ENCODE peak calls at places on chromosomes 2 and 18, in nine cellular contexts. N, S, H, L, K, D, F, W and V are unnamed samples. For H3K4me1, the result is how much of the 10 kb centered on the place peaks cover.

GRCh38 chr2:47173986-47174730 is 19.1 kb upstream of the STPG4 start:
- DNase-seq in K (no peak), F (no peak), N (no peak), W (no peak), L (no peak), S (peak), H (no peak), D (no peak), V (no peak)

GRCh38 chr2:8719528-8719927 is 37.7 kb downstream of the ID2 start:
- DNase-seq in L (no peak), D (no peak), K (no peak), H (no peak), S (no peak), W (no peak), F (no peak), N (no peak), V (no peak)

GRCh38 chr2:100580474-100581264 is 17.9 kb downstream of the PDCL3 start:
- DNase-seq in H (no peak), D (no peak), F (no peak), K (peak), N (no peak), S (peak), W (no peak), L (no peak), V (peak)

GRCh38 chr2:203751886-203752285 is 45.4 kb downstream of the CD28 start:
- DNase-seq in D (no peak), S (no peak), W (no peak), K (no peak), H (peak), N (no peak), L (no peak), F (no peak), V (no peak)

GRCh38 chr2:152925540-152926448 is 207.4 kb downstream of the ARL6IP6 start:
- DNase-seq in S (peak), N (peak), H (peak), K (peak), D (peak), F (no peak), W (peak), L (peak), V (peak)

GRCh38 chr2:26086155-26086634 is 52.3 kb downstream of the RAB10 start:
- DNase-seq in K (no peak), L (peak), F (no peak), S (peak), H (peak), W (no peak), D (no peak), N (no peak), V (no peak)

GRCh38 chr2:209526541-209526940 is 102.7 kb downstream of the MAP2 start:
- DNase-seq in H (no peak), S (peak), K (no peak), F (no peak), W (no peak), D (no peak), N (no peak), L (no peak), V (no peak)

GRCh38 chr2:146874260-146874658 is 970.6 kb upstream of the ACVR2A start:
- DNase-seq in W (no peak), S (peak), K (no peak), F (no peak), H (peak), D (no peak), N (peak), L (peak), V (no peak)

GRCh38 chr2:232927041-232927792 is 57.2 kb downstream of the SNORC start:
- DNase-seq in F (no peak), L (no peak), D (no peak), H (no peak), N (peak), W (no peak), K (no peak), S (no peak), V (no peak)

GRCh38 chr2:207459990-207460757 is 69.6 kb upstream of the CREB1 start:
- DNase-seq in D (no peak), N (no peak), H (no peak), W (no peak), S (no peak), K (no peak), L (no peak), F (no peak), V (no peak)

GRCh38 chr18:62586781-62587487 is 64.1 kb downstream of the ZCCHC2 start:
- DNase-seq in S (no peak), W (no peak), N (no peak), L (no peak), D (no peak), H (no peak), K (no peak), F (no peak), V (no peak)

GRCh38 chr2:134371041-134371440 is 117.2 kb downstream of the MGAT5 start:
- DNase-seq in H (no peak), L (no peak), N (no peak), S (no peak), K (no peak), F (no peak), D (no peak), W (no peak), V (no peak)

GRCh38 chr18:76544511-76545350 is 49.7 kb upstream of the ZNF516 start:
- DNase-seq in L (no peak), S (no peak), D (no peak), W (no peak), F (no peak), N (no peak), K (no peak), H (no peak), V (no peak)

GRCh38 chr18:11005528-11005927 is 143.8 kb downstream of the PIEZO2 start:
- DNase-seq in W (no peak), K (no peak), F (no peak), N (peak), S (peak), L (no peak), H (peak), D (no peak), V (no peak)

GRCh38 chr18:79875931-79876461 is 75.5 kb downstream of the SLC66A2 start:
- DNase-seq in L (no peak), F (peak), N (no peak), D (no peak), W (no peak), K (no peak), H (no peak), S (no peak), V (peak)

GRCh38 chr18:58887613-58887963 is 22.9 kb downstream of the ZNF532 start:
- DNase-seq in K (peak), W (peak), H (peak), N (no peak), L (no peak), F (no peak), S (peak), D (peak), V (peak)

GRCh38 chr18:36477776-36478175 is 180.3 kb downstream of the FHOD3 start:
- DNase-seq in D (no peak), K (no peak), H (no peak), N (no peak), S (no peak), F (no peak), W (no peak), L (no peak), V (no peak)

GRCh38 chr2:119699016-119699606 is 20.1 kb downstream of the TMEM177 start:
- DNase-seq in K (no peak), H (no peak), F (no peak), D (no peak), N (no peak), W (no peak), S (peak), L (no peak), V (no peak)

GRCh38 chr2:58569460-58570185 is 328.5 kb upstream of the FANCL start:
- DNase-seq in W (no peak), F (no peak), D (no peak), S (no peak), H (peak), N (no peak), L (no peak), K (no peak), V (no peak)

GRCh38 chr2:119338826-119339561 is 27.6 kb downstream of the C2orf76 start:
- DNase-seq in K (peak), N (no peak), L (no peak), W (no peak), S (no peak), D (no peak), H (no peak), F (no peak), V (no peak)

GRCh38 chr2:240208096-240208495 is 67.6 kb upstream of the OTOS start:
- DNase-seq in H (no peak), F (peak), L (no peak), D (no peak), K (no peak), N (no peak), S (no peak), W (no peak), V (no peak)

GRCh38 chr2:240258685-240259084 is 118.2 kb upstream of the OTOS start:
- DNase-seq in N (no peak), F (no peak), D (no peak), L (no peak), S (no peak), W (no peak), H (no peak), K (no peak), V (no peak)

GRCh38 chr2:167212054-167212648 is 323.9 kb downstream of the XIRP2 start:
- DNase-seq in K (peak), F (no peak), H (peak), L (no peak), N (peak), W (no peak), D (no peak), S (peak), V (peak)

GRCh38 chr2:143481728-143482127 is 352.5 kb downstream of the ARHGAP15 start:
- DNase-seq in L (no peak), F (no peak), W (no peak), S (no peak), N (no peak), H (no peak), K (no peak), D (no peak), V (no peak)

GRCh38 chr2:157509755-157510154 is 65.9 kb upstream of the CYTIP start:
- DNase-seq in K (no peak), F (no peak), H (no peak), S (no peak), L (no peak), D (no peak), N (no peak), W (no peak), V (no peak)

GRCh38 chr18:51447351-51447896 is 249.9 kb upstream of the MEX3C start:
- DNase-seq in S (no peak), W (peak), L (no peak), D (peak), N (no peak), K (no peak), F (no peak), H (no peak), V (peak)

GRCh38 chr18:77070627-77071026 is 62.0 kb downstream of the MBP start:
- DNase-seq in W (no peak), N (no peak), L (no peak), F (no peak), H (no peak), S (no peak), K (no peak), D (no peak), V (no peak)

GRCh38 chr2:66869076-66869475 is 434.2 kb downstream of the MEIS1 start:
- DNase-seq in F (no peak), H (peak), L (peak), K (no peak), S (peak), D (no peak), N (no peak), W (no peak), V (no peak)

GRCh38 chr2:61233581-61233980 is 71.6 kb downstream of the C2orf74 start:
- DNase-seq in H (no peak), L (no peak), D (no peak), N (no peak), S (no peak), F (no peak), W (no peak), K (no peak), V (no peak)

GRCh38 chr18:54296017-54296416 is 26.7 kb downstream of the POLI start:
- DNase-seq in S (peak), D (no peak), H (peak), L (no peak), K (no peak), N (no peak), F (no peak), W (no peak), V (no peak)

GRCh38 chr2:120336749-120337148 is 9.2 kb upstream of the INHBB start:
- DNase-seq in N (no peak), D (no peak), K (no peak), F (no peak), L (no peak), S (no peak), H (no peak), W (no peak), V (no peak)

GRCh38 chr2:217167531-217167930 is 307.7 kb upstream of the TNP1 start:
- DNase-seq in L (no peak), W (no peak), F (no peak), N (no peak), S (no peak), D (no peak), H (no peak), K (no peak), V (no peak)

GRCh38 chr2:143893340-143893739 is 626.6 kb downstream of the ZEB2 start:
- DNase-seq in F (no peak), L (peak), S (no peak), H (no peak), N (no peak), K (no peak), D (no peak), W (no peak), V (no peak)

GRCh38 chr2:23524261-23524706 is 139.3 kb downstream of the KLHL29 start:
- DNase-seq in H (peak), N (no peak), W (no peak), K (no peak), D (no peak), S (peak), F (no peak), L (no peak), V (peak)

GRCh38 chr2:66537001-66537400 is 102.1 kb downstream of the MEIS1 start:
- DNase-seq in F (no peak), S (no peak), K (no peak), N (no peak), D (no peak), H (no peak), L (no peak), W (no peak), V (no peak)

DNA sequence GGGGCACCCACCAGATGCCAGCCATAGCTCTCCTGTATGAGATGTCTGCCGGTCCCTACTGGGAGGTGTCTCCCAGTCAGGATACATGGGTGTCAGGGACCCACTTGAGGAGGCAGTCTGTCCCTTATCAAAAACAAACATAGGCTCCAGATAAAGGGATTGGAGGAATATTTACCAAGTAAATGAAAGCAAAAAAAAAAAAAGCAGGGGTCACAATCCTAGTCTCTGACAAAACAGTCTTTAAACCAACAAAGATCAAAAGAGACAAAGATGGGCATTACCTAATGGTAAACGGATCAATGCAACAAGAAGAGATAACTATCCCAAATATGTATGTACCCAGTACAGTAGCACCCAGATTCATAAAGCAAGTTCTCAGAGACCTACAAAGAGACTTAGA is 640.0 kb upstream of the LRRTM4 start:
- DNase-seq in W (no peak), N (no peak), K (no peak), D (no peak), L (no peak), H (no peak), F (no peak), S (no peak), V (no peak)
- H3K27ac ChIP-seq in W (no peak), N (no peak), K (no peak), D (no peak), L (no peak), H (no peak), F (no peak), S (no peak), V (no peak)

DNA sequence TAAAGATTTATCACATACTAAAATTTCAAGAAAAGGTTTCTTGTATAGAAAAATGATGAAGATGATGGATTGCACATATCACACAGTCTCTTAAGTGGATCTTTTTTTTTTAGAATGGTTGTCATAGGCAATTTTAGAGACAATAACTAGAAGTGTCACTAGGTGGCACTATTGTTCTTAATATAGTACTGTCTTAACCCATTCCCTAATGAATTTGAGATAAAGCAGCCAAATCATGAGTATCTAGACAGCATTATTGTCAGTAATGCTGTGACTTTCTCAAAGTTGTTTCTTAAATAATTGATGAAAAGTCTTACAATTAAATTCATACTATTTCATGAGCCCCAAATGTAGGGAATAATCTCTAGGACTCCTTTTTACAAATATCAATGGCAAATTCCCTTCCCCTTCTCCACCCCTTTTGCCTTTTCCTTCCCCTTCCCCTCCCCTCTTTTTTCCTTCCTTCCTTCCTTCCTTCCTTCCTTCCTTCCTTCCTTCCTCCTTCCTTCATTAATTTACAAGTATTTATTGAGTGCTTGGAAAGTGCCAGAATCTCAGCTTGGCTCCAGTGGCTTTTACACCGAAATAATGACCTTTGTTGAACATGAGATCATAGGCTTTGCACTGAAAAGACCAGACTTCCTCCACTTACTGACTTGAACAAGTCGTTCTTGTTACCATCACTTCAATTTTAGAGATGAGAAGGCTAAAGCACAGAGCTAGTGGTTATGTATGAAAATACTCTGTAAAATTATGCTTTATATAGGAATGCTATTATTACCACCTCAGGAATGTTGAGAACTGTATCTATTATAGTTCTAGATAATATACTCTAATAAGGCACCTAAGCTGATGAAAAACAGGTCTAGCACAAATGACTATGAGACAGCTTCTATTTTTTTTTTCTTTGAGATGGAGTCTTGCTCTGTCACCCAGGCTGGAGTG is 19.8 kb downstream of the MYL12B start:
- DNase-seq in L (no peak), H (peak), K (no peak), F (no peak), S (peak), W (no peak), N (peak), D (no peak), V (no peak)
- TF ChIP-seq CTCF in L (peak), H (peak), K (peak), F (peak), S (peak), W (peak), N (peak), D (peak), V (peak)

GRCh38 chr2:74646201-74646600 is 1.9 kb downstream of the M1AP start:
- DNase-seq in N (no peak), D (no peak), W (no peak), L (no peak), K (no peak), S (no peak), H (no peak), F (no peak), V (no peak)
- H3K4me1 ChIP-seq in N (under half), D (under half), W (under half), L (under half), K (under half), S (under half), H (under half), F (under half), V (under half)

GRCh38 chr2:177902395-177903160 is 170.0 kb downstream of the PDE11A start:
- DNase-seq in F (no peak), K (no peak), N (no peak), L (no peak), S (no peak), W (no peak), H (no peak), D (no peak), V (no peak)
- H3K27ac ChIP-seq in F (no peak), K (no peak), N (no peak), L (no peak), S (no peak), W (peak), H (no peak), D (peak), V (no peak)

DNA sequence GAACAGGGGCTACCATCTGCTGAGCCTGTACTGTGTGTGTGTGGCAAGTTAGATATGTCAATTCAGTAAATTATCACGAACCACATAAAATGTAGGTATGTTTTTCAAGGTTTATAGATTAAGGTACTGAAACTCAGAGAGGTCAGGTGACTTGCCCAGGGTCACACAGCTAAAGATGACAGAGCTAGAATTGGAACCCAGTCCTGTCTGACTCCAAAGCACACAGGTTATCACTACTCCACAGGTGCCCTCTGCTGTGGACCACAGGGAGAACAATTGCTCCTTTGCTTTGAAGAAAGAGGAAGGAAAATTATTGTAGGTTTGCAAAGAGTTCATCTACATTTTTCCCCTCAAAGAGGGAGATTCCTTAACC is 229.7 kb upstream of the AGAP1 start:
- DNase-seq in K (no peak), W (no peak), F (no peak), S (no peak), H (no peak), N (peak), D (no peak), L (no peak), V (no peak)
- TF ChIP-seq CTCF in K (no peak), W (no peak), F (no peak), S (no peak), H (no peak), N (peak), D (no peak), L (peak), V (no peak)

DNA sequence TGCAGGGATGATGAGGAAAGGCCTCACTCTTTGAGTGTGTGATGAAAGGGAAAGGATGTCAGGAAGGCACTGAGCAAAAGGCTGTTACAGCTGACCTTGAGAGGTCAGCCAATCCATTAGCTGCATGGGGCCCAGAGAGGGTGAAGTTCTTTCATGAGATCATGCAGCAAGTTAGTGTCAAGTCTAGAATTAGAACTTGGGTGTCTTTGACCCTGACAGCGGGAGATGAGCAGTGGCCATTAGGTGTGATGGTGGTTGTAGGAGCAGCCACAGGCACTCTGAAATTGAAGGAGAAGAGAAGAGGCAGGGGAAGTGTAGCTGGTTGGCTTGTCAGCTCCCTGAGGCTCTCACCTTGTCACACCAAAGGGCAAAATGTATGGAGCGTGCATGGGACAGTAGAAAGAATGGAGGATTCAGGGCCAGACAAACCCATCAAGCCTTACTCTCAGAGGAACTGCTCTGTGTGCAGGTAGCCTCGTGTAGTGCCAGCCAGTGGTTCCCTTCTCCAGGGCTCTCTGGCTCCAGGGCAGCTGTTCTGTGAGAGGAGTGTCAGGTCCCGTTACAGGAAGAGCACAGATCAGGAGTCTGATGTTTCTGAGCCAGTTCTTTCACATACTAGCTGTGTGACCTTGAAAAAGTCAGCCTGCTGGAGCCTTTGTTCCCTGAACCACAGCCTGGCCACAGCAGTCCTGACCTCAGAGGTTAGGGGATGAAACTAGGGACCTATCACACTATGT is 35.9 kb downstream of the MAP4K4 start:
- DNase-seq in N (no peak), H (no peak), D (no peak), K (no peak), W (peak), S (no peak), F (no peak), L (no peak), V (peak)
- H3K4me1 ChIP-seq in N (half or more), H (under half), D (under half), K (under half), W (half or more), S (under half), F (under half), L (under half), V (under half)

GRCh38 chr2:2189112-2189398 is 142.0 kb downstream of the MYT1L start:
- DNase-seq in L (no peak), H (no peak), W (no peak), N (no peak), D (no peak), K (no peak), F (no peak), S (no peak), V (no peak)
- H3K27ac ChIP-seq in L (no peak), H (no peak), W (no peak), N (no peak), D (no peak), K (no peak), F (no peak), S (no peak), V (no peak)

GRCh38 chr2:42386684-42387083 is 25.7 kb upstream of the COX7A2L start:
- DNase-seq in K (no peak), D (no peak), H (no peak), W (no peak), L (no peak), F (no peak), N (peak), S (no peak), V (no peak)
- TF ChIP-seq CTCF in K (peak), D (no peak), H (peak), W (peak), L (peak), F (peak), N (peak), S (peak), V (peak)